ENCODE peak calls at places on chromosome 4, in nine cellular contexts. F is suprapubic skin; B is spleen; S is ovary; H is naive thymus-derived CD4-positive, alpha-beta T cell; C is uterus; W is breast epithelium; R is SK-N-SH; Y is CD4-positive, alpha-beta memory T cell. M is an unnamed sample.

GRCh38 chr4:69060651-69061308 is 35.5 kb upstream of the UGT2B7 start:
- DNase-seq in F (no peak), B (no peak), S (no peak), H (no peak), C (no peak), W (no peak), R (no peak), Y (no peak), M (no peak)

GRCh38 chr4:6929339-6929734 is 19.7 kb downstream of the TBC1D14 start:
- DNase-seq in F (no peak), B (no peak), S (no peak), H (no peak), C (no peak), W (no peak), R (no peak), Y (no peak), M (no peak)

GRCh38 chr4:68963389-68963788 is 11.8 kb upstream of the UGT2A3 start:
- DNase-seq in F (no peak), B (no peak), S (no peak), H (no peak), C (no peak), W (no peak), R (no peak), Y (no peak), M (no peak)

GRCh38 chr4:97942137-97942536 is 201.1 kb downstream of the STPG2 start:
- DNase-seq in F (no peak), B (no peak), S (no peak), H (no peak), C (no peak), W (no peak), R (no peak), Y (no peak), M (no peak)

GRCh38 chr4:52982246-52982950 is 120.3 kb downstream of the RASL11B start:
- DNase-seq in F (no peak), B (no peak), S (no peak), H (no peak), C (no peak), W (no peak), R (peak), Y (no peak), M (no peak)

GRCh38 chr4:118224239-118224829 is 128.5 kb downstream of the PRSS12 start:
- DNase-seq in F (no peak), B (no peak), S (no peak), H (peak), C (no peak), W (no peak), R (peak), Y (peak), M (no peak)

GRCh38 chr4:149120331-149121014 is 678.3 kb upstream of the NR3C2 start:
- DNase-seq in F (no peak), B (no peak), S (no peak), H (no peak), C (no peak), W (no peak), R (no peak), Y (no peak), M (no peak)

GRCh38 chr4:180827610-180828009 is 1415.6 kb upstream of the TENM3 start:
- DNase-seq in F (no peak), B (no peak), S (no peak), H (no peak), C (no peak), W (no peak), R (no peak), Y (no peak), M (peak)

GRCh38 chr4:575281-576141 is 584 bp downstream of the TMEM271 start:
- DNase-seq in F (no peak), B (peak), S (peak), H (no peak), C (no peak), W (no peak), R (peak), Y (peak), M (no peak)

GRCh38 chr4:69713593-69713992 is 46.8 kb downstream of the SULT1B1 start:
- DNase-seq in F (no peak), B (no peak), S (no peak), H (no peak), C (no peak), W (no peak), R (no peak), Y (no peak), M (no peak)

GRCh38 chr4:83546796-83547195 is 10.9 kb downstream of the GPAT3 start:
- DNase-seq in F (no peak), B (no peak), S (no peak), H (no peak), C (no peak), W (no peak), R (no peak), Y (no peak), M (no peak)

GRCh38 chr4:48899950-48900349 is 6.6 kb downstream of the OCIAD2 start:
- DNase-seq in F (no peak), B (no peak), S (no peak), H (no peak), C (no peak), W (no peak), R (no peak), Y (no peak), M (no peak)

GRCh38 chr4:48904101-48904500 is 2.5 kb downstream of the OCIAD2 start:
- DNase-seq in F (no peak), B (no peak), S (no peak), H (no peak), C (no peak), W (no peak), R (no peak), Y (no peak), M (no peak)

GRCh38 chr4:48904541-48905142 is 1.9 kb downstream of the OCIAD2 start:
- DNase-seq in F (no peak), B (no peak), S (no peak), H (no peak), C (no peak), W (no peak), R (no peak), Y (no peak), M (no peak)

GRCh38 chr4:48901196-48901595 is 5.4 kb downstream of the OCIAD2 start:
- DNase-seq in F (no peak), B (no peak), S (no peak), H (no peak), C (no peak), W (no peak), R (no peak), Y (no peak), M (no peak)

GRCh38 chr4:48902266-48902665 is 4.3 kb downstream of the OCIAD2 start:
- DNase-seq in F (no peak), B (no peak), S (no peak), H (no peak), C (no peak), W (no peak), R (no peak), Y (no peak), M (no peak)
- H3K27ac ChIP-seq in F (no peak), B (no peak), S (no peak), H (no peak), C (no peak), W (no peak), R (no peak), Y (no peak), M (no peak)

GRCh38 chr4:8318509-8318908 is 49.0 kb downstream of the HTRA3 start:
- DNase-seq in F (peak), B (peak), S (no peak), H (no peak), C (no peak), W (no peak), R (no peak), Y (no peak), M (no peak)

GRCh38 chr4:8315343-8316250 is 46.0 kb downstream of the HTRA3 start:
- DNase-seq in F (peak), B (peak), S (peak), H (no peak), C (peak), W (peak), R (peak), Y (no peak), M (no peak)

GRCh38 chr4:8317474-8317873 is 47.9 kb downstream of the HTRA3 start:
- DNase-seq in F (no peak), B (no peak), S (no peak), H (no peak), C (no peak), W (peak), R (no peak), Y (no peak), M (no peak)

GRCh38 chr4:8316251-8316771 is 46.8 kb downstream of the HTRA3 start:
- DNase-seq in F (peak), B (peak), S (peak), H (no peak), C (no peak), W (peak), R (no peak), Y (no peak), M (no peak)

GRCh38 chr4:8316911-8317351 is 47.4 kb downstream of the HTRA3 start:
- DNase-seq in F (peak), B (peak), S (no peak), H (no peak), C (no peak), W (peak), R (no peak), Y (no peak), M (no peak)
- H3K27ac ChIP-seq in F (no peak), B (no peak), S (peak), H (no peak), C (peak), W (no peak), R (no peak), Y (no peak), M (no peak)

DNA sequence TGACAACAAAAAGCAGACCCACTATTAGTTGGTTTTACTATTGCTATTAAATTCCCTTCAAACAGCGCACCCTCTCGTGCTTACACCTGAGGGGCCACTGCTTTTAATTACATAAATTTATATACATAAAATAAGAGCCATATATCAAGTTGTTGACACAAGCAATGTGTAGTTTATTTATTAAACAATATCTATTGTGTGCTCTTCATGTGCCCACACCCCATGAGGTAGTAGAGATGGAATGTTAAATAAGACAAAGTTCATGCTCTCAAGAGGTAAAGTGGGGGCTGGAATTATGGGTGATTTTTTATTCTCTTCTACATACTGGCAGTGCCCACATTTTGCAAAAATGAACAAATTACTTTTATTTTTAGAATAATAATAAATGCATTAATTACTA is 47.3 kb downstream of the KCNIP4 start:
- DNase-seq in F (no peak), B (no peak), S (no peak), H (no peak), C (no peak), W (no peak), R (no peak), Y (no peak), M (no peak)
- H3K27ac ChIP-seq in F (no peak), B (no peak), S (no peak), H (no peak), C (no peak), W (no peak), R (no peak), Y (no peak), M (no peak)

GRCh38 chr4:108359130-108359709 is 190.5 kb upstream of the LEF1 start:
- DNase-seq in F (no peak), B (no peak), S (no peak), H (peak), C (no peak), W (no peak), R (no peak), Y (peak), M (no peak)

GRCh38 chr4:108365551-108365950 is 196.8 kb upstream of the LEF1 start:
- DNase-seq in F (no peak), B (no peak), S (no peak), H (no peak), C (no peak), W (no peak), R (no peak), Y (no peak), M (no peak)

GRCh38 chr4:108361886-108362285 is 193.2 kb upstream of the LEF1 start:
- DNase-seq in F (no peak), B (no peak), S (no peak), H (no peak), C (no peak), W (no peak), R (no peak), Y (no peak), M (no peak)

GRCh38 chr4:108359936-108360681 is 191.4 kb upstream of the LEF1 start:
- DNase-seq in F (no peak), B (no peak), S (no peak), H (peak), C (no peak), W (no peak), R (no peak), Y (no peak), M (no peak)

GRCh38 chr4:108360857-108361820 is 192.4 kb upstream of the LEF1 start:
- DNase-seq in F (no peak), B (no peak), S (no peak), H (no peak), C (no peak), W (no peak), R (no peak), Y (no peak), M (no peak)
- H3K27ac ChIP-seq in F (no peak), B (no peak), S (no peak), H (no peak), C (no peak), W (no peak), R (no peak), Y (no peak), M (no peak)

M was measured in caudate nucleus.